ENCODE peak calls at places on chromosomes 5 and 9, in six cellular contexts. One of them, this sample, is unnamed.

GRCh38 chr5:169753795-169754194 is 116.7 kb downstream of the DOCK2 start:
- DNase-seq in Peyer's patch: no peak
- DNase-seq in tibial nerve: no peak
- DNase-seq in choroid plexus epithelial cell: peak
- DNase-seq in AG04449: peak
- DNase-seq in endodermal cell: no peak
- DNase-seq in this sample: peak

GRCh38 chr5:115377468-115378217 is 81.2 kb upstream of the CCDC112 start:
- DNase-seq in choroid plexus epithelial cell: peak
- DNase-seq in tibial nerve: no peak
- DNase-seq in endodermal cell: no peak
- DNase-seq in AG04449: peak
- DNase-seq in Peyer's patch: no peak
- DNase-seq in this sample: peak

GRCh38 chr5:39114155-39114554 is 40.0 kb upstream of the RICTOR start:
- DNase-seq in AG04449: no peak
- DNase-seq in choroid plexus epithelial cell: no peak
- DNase-seq in endodermal cell: no peak
- DNase-seq in tibial nerve: no peak
- DNase-seq in Peyer's patch: no peak
- DNase-seq in this sample: no peak

GRCh38 chr5:180990889-180991257 is 2.2 kb downstream of the BTNL3 start:
- DNase-seq in AG04449: no peak
- DNase-seq in choroid plexus epithelial cell: no peak
- DNase-seq in endodermal cell: peak
- DNase-seq in Peyer's patch: peak
- DNase-seq in tibial nerve: no peak
- DNase-seq in this sample: no peak

GRCh38 chr5:144566747-144567415 is 396.2 kb downstream of the KCTD16 start:
- DNase-seq in choroid plexus epithelial cell: no peak
- DNase-seq in Peyer's patch: no peak
- DNase-seq in tibial nerve: no peak
- DNase-seq in endodermal cell: no peak
- DNase-seq in AG04449: no peak
- DNase-seq in this sample: peak

GRCh38 chr5:38420246-38420645 is 136.2 kb downstream of the LIFR start:
- DNase-seq in endodermal cell: no peak
- DNase-seq in choroid plexus epithelial cell: peak
- DNase-seq in tibial nerve: no peak
- DNase-seq in Peyer's patch: no peak
- DNase-seq in AG04449: no peak
- DNase-seq in this sample: no peak

GRCh38 chr5:60945760-60946253 is 802 bp downstream of the NDUFAF2 start:
- DNase-seq in endodermal cell: peak
- DNase-seq in tibial nerve: peak
- DNase-seq in AG04449: no peak
- DNase-seq in Peyer's patch: no peak
- DNase-seq in choroid plexus epithelial cell: peak
- DNase-seq in this sample: peak

GRCh38 chr9:20884985-20885593 is 146.4 kb downstream of the HACD4 start:
- DNase-seq in tibial nerve: peak
- DNase-seq in Peyer's patch: peak
- DNase-seq in AG04449: no peak
- DNase-seq in choroid plexus epithelial cell: peak
- DNase-seq in endodermal cell: peak
- DNase-seq in this sample: peak

GRCh38 chr5:102628449-102629175 is 126.5 kb upstream of the PAM start:
- DNase-seq in choroid plexus epithelial cell: peak
- DNase-seq in AG04449: no peak
- DNase-seq in endodermal cell: no peak
- DNase-seq in tibial nerve: no peak
- DNase-seq in Peyer's patch: no peak
- DNase-seq in this sample: peak

GRCh38 chr5:149152317-149152746 is 11.0 kb downstream of the ABLIM3 start:
- DNase-seq in Peyer's patch: no peak
- DNase-seq in tibial nerve: no peak
- DNase-seq in choroid plexus epithelial cell: no peak
- DNase-seq in AG04449: no peak
- DNase-seq in endodermal cell: no peak
- DNase-seq in this sample: no peak

GRCh38 chr5:96952118-96952750 is 16.4 kb downstream of the LNPEP start:
- DNase-seq in choroid plexus epithelial cell: peak
- DNase-seq in AG04449: no peak
- DNase-seq in tibial nerve: no peak
- DNase-seq in Peyer's patch: no peak
- DNase-seq in endodermal cell: no peak
- DNase-seq in this sample: no peak

GRCh38 chr9:96299823-96300222 is 2.2 kb downstream of the HSD17B3 start:
- DNase-seq in tibial nerve: no peak
- DNase-seq in Peyer's patch: no peak
- DNase-seq in AG04449: no peak
- DNase-seq in choroid plexus epithelial cell: peak
- DNase-seq in endodermal cell: no peak
- DNase-seq in this sample: peak

GRCh38 chr5:151578326-151579025 is 12.7 kb downstream of the FAT2 start:
- DNase-seq in choroid plexus epithelial cell: no peak
- DNase-seq in endodermal cell: no peak
- DNase-seq in Peyer's patch: no peak
- DNase-seq in AG04449: no peak
- DNase-seq in tibial nerve: no peak
- DNase-seq in this sample: no peak

GRCh38 chr9:104618104-104618503 is at the start of gene OR13C9:
- DNase-seq in tibial nerve: no peak
- DNase-seq in endodermal cell: no peak
- DNase-seq in choroid plexus epithelial cell: no peak
- DNase-seq in AG04449: no peak
- DNase-seq in Peyer's patch: no peak
- DNase-seq in this sample: no peak

GRCh38 chr9:7967851-7968250 is 168.3 kb upstream of the DMAC1 start:
- DNase-seq in tibial nerve: no peak
- DNase-seq in endodermal cell: peak
- DNase-seq in AG04449: no peak
- DNase-seq in Peyer's patch: no peak
- DNase-seq in choroid plexus epithelial cell: no peak
- DNase-seq in this sample: peak

GRCh38 chr5:141363952-141364660 is at the start of gene PCDHGA5:
- DNase-seq in AG04449: no peak
- DNase-seq in choroid plexus epithelial cell: no peak
- DNase-seq in tibial nerve: no peak
- DNase-seq in Peyer's patch: no peak
- DNase-seq in endodermal cell: no peak
- DNase-seq in this sample: no peak
- H3K4me3 ChIP-seq in AG04449: peak
- H3K4me3 ChIP-seq in choroid plexus epithelial cell: no peak
- H3K4me3 ChIP-seq in tibial nerve: no peak
- H3K4me3 ChIP-seq in Peyer's patch: no peak
- H3K4me3 ChIP-seq in endodermal cell: no peak
- H3K4me3 ChIP-seq in this sample: no peak

GRCh38 chr9:4375424-4376195 is 75.7 kb upstream of the GLIS3 start:
- DNase-seq in choroid plexus epithelial cell: peak
- DNase-seq in AG04449: peak
- DNase-seq in Peyer's patch: no peak
- DNase-seq in endodermal cell: no peak
- DNase-seq in tibial nerve: no peak
- DNase-seq in this sample: peak
- TF ChIP-seq CTCF in choroid plexus epithelial cell: peak
- TF ChIP-seq CTCF in AG04449: peak
- TF ChIP-seq CTCF in Peyer's patch: peak
- TF ChIP-seq CTCF in endodermal cell: peak
- TF ChIP-seq CTCF in tibial nerve: peak
- TF ChIP-seq CTCF in this sample: peak

DNA sequence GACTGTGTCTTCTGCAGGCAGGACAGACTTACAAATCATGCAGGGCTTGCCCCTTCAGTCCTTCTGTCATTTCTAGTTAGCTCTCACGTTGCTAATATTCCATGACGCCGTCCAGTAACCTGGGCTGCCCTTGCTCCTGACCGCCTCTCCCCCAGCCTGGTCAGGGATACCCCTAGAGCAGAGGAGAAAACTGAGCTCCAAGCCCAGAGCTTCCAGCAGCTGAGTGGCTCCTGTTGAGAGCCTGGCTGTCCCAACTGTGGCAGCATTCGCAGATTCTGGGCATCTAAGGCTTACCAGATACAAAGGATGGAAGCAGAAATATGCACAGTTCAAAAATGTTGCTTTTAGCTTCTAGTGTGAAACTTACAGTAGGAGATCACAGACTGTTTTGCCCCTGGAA is 185.2 kb downstream of the CD180 start:
- DNase-seq in AG04449: no peak
- DNase-seq in endodermal cell: no peak
- DNase-seq in tibial nerve: no peak
- DNase-seq in choroid plexus epithelial cell: no peak
- DNase-seq in Peyer's patch: no peak
- DNase-seq in this sample: no peak
- H3K4me3 ChIP-seq in AG04449: no peak
- H3K4me3 ChIP-seq in endodermal cell: no peak
- H3K4me3 ChIP-seq in tibial nerve: no peak
- H3K4me3 ChIP-seq in choroid plexus epithelial cell: no peak
- H3K4me3 ChIP-seq in Peyer's patch: no peak
- H3K4me3 ChIP-seq in this sample: peak

GRCh38 chr5:127898551-127899213 is 184.9 kb upstream of the SLC12A2 start:
- DNase-seq in tibial nerve: no peak
- DNase-seq in Peyer's patch: no peak
- DNase-seq in endodermal cell: no peak
- DNase-seq in choroid plexus epithelial cell: peak
- DNase-seq in AG04449: no peak
- DNase-seq in this sample: peak
- TF ChIP-seq CTCF in tibial nerve: no peak
- TF ChIP-seq CTCF in Peyer's patch: no peak
- TF ChIP-seq CTCF in endodermal cell: no peak
- TF ChIP-seq CTCF in choroid plexus epithelial cell: no peak
- TF ChIP-seq CTCF in AG04449: no peak
- TF ChIP-seq CTCF in this sample: no peak

DNA sequence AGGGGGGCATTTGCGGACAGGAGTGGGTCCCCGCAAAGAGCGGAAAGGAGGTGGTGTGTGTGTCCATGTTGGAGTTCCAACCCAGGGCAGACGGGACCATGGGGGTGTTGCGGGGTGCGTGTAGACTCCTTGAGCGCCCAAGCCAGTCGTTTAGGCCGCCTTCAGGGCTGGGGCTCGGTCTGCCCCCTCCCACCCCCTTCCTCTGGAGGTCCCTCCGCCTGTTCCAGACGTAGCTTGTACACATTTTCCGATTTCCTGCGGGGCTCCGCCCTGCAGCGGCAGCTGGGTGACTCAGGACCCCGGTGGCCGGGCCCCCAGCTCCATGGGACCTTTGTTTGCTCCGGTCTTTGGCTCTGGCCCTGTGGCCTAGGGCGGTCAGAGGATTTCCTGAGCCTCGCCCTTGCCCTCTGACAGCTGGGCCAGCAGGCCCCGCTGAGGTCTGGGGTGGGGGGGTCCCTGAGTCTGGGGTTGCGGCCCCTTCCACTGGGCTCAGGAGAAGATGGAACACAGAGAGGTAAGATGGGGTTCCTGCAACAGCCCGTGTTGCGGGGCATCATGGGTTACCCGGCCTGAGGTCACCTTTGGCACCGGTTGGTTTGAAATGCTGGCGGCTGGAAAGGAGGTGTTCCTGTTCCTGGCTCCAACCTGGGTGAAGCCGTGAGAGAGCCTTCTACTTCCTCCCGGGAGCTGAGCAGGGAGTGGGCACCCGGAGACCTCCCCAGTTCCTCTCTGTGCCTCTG is 1.5 kb downstream of the PKN3 start:
- DNase-seq in Peyer's patch: no peak
- DNase-seq in tibial nerve: no peak
- DNase-seq in AG04449: no peak
- DNase-seq in endodermal cell: no peak
- DNase-seq in choroid plexus epithelial cell: no peak
- DNase-seq in this sample: no peak
- H3K4me3 ChIP-seq in Peyer's patch: peak
- H3K4me3 ChIP-seq in tibial nerve: peak
- H3K4me3 ChIP-seq in AG04449: peak
- H3K4me3 ChIP-seq in endodermal cell: peak
- H3K4me3 ChIP-seq in choroid plexus epithelial cell: no peak
- H3K4me3 ChIP-seq in this sample: peak

GRCh38 chr9:90219548-90220118 is 423.0 kb downstream of the DIRAS2 start:
- DNase-seq in AG04449: no peak
- DNase-seq in tibial nerve: peak
- DNase-seq in choroid plexus epithelial cell: no peak
- DNase-seq in endodermal cell: peak
- DNase-seq in Peyer's patch: peak
- DNase-seq in this sample: no peak
- TF ChIP-seq CTCF in AG04449: no peak
- TF ChIP-seq CTCF in tibial nerve: no peak
- TF ChIP-seq CTCF in choroid plexus epithelial cell: peak
- TF ChIP-seq CTCF in endodermal cell: peak
- TF ChIP-seq CTCF in Peyer's patch: peak
- TF ChIP-seq CTCF in this sample: peak

DNA sequence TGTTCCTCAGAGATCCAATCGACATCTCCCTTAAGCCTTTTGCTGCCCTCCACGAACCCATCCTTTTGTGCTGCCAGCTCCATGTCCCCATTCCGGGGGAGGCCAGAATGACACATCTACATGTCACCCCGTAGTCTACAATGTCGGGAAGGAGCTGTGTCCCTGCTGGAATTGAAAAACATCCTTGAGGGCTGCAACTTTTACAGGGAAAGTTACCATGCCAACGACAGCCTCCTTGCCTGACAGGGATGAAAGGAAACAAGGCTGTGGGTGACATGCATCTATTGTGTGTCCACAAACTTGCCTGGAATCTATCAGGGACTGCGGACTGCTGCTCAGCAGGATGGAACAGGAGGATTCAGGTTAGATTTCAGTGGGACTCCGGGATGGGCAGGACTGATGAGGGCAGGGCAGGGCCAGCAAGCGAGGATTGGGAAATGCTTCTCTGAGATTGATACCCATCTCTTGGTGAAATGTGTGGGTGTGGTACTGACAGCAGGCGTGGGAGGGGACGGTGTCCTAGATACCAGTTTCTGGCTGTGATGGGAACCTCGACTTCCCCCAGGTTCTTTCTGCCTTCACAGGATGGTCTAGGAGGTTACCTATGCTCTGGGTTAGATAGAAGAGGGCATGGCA is 25.5 kb downstream of the EGR1 start:
- DNase-seq in tibial nerve: no peak
- DNase-seq in choroid plexus epithelial cell: no peak
- DNase-seq in Peyer's patch: no peak
- DNase-seq in AG04449: no peak
- DNase-seq in endodermal cell: no peak
- DNase-seq in this sample: no peak
- H3K4me3 ChIP-seq in tibial nerve: no peak
- H3K4me3 ChIP-seq in choroid plexus epithelial cell: no peak
- H3K4me3 ChIP-seq in Peyer's patch: no peak
- H3K4me3 ChIP-seq in AG04449: no peak
- H3K4me3 ChIP-seq in endodermal cell: no peak
- H3K4me3 ChIP-seq in this sample: peak

GRCh38 chr9:12720551-12720950 is 27.4 kb downstream of the TYRP1 start:
- DNase-seq in AG04449: no peak
- DNase-seq in tibial nerve: no peak
- DNase-seq in Peyer's patch: no peak
- DNase-seq in choroid plexus epithelial cell: no peak
- DNase-seq in endodermal cell: no peak
- DNase-seq in this sample: no peak

GRCh38 chr9:12719431-12719830 is 26.2 kb downstream of the TYRP1 start:
- DNase-seq in choroid plexus epithelial cell: peak
- DNase-seq in tibial nerve: no peak
- DNase-seq in Peyer's patch: no peak
- DNase-seq in endodermal cell: no peak
- DNase-seq in AG04449: no peak
- DNase-seq in this sample: peak

GRCh38 chr9:12726795-12727194 is 33.6 kb downstream of the TYRP1 start:
- DNase-seq in Peyer's patch: no peak
- DNase-seq in choroid plexus epithelial cell: no peak
- DNase-seq in AG04449: no peak
- DNase-seq in endodermal cell: no peak
- DNase-seq in tibial nerve: no peak
- DNase-seq in this sample: no peak

GRCh38 chr9:12722131-12722530 is 28.9 kb downstream of the TYRP1 start:
- DNase-seq in tibial nerve: no peak
- DNase-seq in Peyer's patch: no peak
- DNase-seq in choroid plexus epithelial cell: peak
- DNase-seq in AG04449: no peak
- DNase-seq in endodermal cell: no peak
- DNase-seq in this sample: peak

GRCh38 chr9:12723409-12724028 is 30.3 kb downstream of the TYRP1 start:
- DNase-seq in choroid plexus epithelial cell: peak
- DNase-seq in tibial nerve: no peak
- DNase-seq in Peyer's patch: no peak
- DNase-seq in AG04449: no peak
- DNase-seq in endodermal cell: no peak
- DNase-seq in this sample: peak
- TF ChIP-seq CTCF in choroid plexus epithelial cell: peak
- TF ChIP-seq CTCF in tibial nerve: peak
- TF ChIP-seq CTCF in Peyer's patch: peak
- TF ChIP-seq CTCF in AG04449: peak
- TF ChIP-seq CTCF in endodermal cell: peak
- TF ChIP-seq CTCF in this sample: peak